ENCODE peak calls at places on chromosome 18, in seven cellular contexts. One of them, this sample, is unnamed.

GRCh38 chr18:79738565-79739439 is 58.9 kb upstream of the KCNG2 start:
- DNase-seq in suprapubic skin: peak; percentile 77
- DNase-seq in right lobe of liver: no peak
- DNase-seq in testis: no peak
- DNase-seq in adrenal gland: no peak
- DNase-seq in lung: no peak
- DNase-seq in pancreas: peak; percentile 35
- DNase-seq in this sample: no peak

GRCh38 chr18:58911241-58911640 is 46.6 kb downstream of the ZNF532 start:
- DNase-seq in suprapubic skin: no peak
- DNase-seq in right lobe of liver: no peak
- DNase-seq in testis: no peak
- DNase-seq in adrenal gland: no peak
- DNase-seq in lung: no peak
- DNase-seq in pancreas: no peak
- DNase-seq in this sample: no peak

GRCh38 chr18:76412010-76412817 is 82.8 kb downstream of the ZNF516 start:
- DNase-seq in suprapubic skin: no peak
- DNase-seq in right lobe of liver: no peak
- DNase-seq in testis: no peak
- DNase-seq in adrenal gland: peak; percentile 61
- DNase-seq in lung: no peak
- DNase-seq in pancreas: no peak
- DNase-seq in this sample: no peak

GRCh38 chr18:70416496-70416895 is 127.7 kb downstream of the SOCS6 start:
- DNase-seq in suprapubic skin: no peak
- DNase-seq in right lobe of liver: no peak
- DNase-seq in testis: peak; percentile 25
- DNase-seq in adrenal gland: no peak
- DNase-seq in lung: no peak
- DNase-seq in pancreas: no peak
- DNase-seq in this sample: no peak

GRCh38 chr18:46343940-46344372 is 239.8 kb downstream of the HAUS1 start:
- DNase-seq in suprapubic skin: no peak
- DNase-seq in right lobe of liver: peak; percentile 44
- DNase-seq in testis: no peak
- DNase-seq in adrenal gland: no peak
- DNase-seq in lung: peak; percentile 33
- DNase-seq in pancreas: no peak
- DNase-seq in this sample: no peak

GRCh38 chr18:50401888-50402287 is 27.0 kb downstream of the SKA1 start:
- DNase-seq in suprapubic skin: no peak
- DNase-seq in right lobe of liver: peak; percentile 76
- DNase-seq in testis: peak; percentile 88
- DNase-seq in adrenal gland: peak; percentile 97
- DNase-seq in lung: peak; percentile 49
- DNase-seq in pancreas: peak; percentile 98
- DNase-seq in this sample: peak; percentile 35

GRCh38 chr18:21004721-21005120 is 106.9 kb downstream of the ROCK1 start:
- DNase-seq in suprapubic skin: no peak
- DNase-seq in right lobe of liver: no peak
- DNase-seq in testis: no peak
- DNase-seq in adrenal gland: peak; percentile 29
- DNase-seq in lung: no peak
- DNase-seq in pancreas: no peak
- DNase-seq in this sample: no peak

GRCh38 chr18:41751161-41751560 is 203.9 kb upstream of the PIK3C3 start:
- DNase-seq in suprapubic skin: no peak
- DNase-seq in right lobe of liver: no peak
- DNase-seq in testis: no peak
- DNase-seq in adrenal gland: no peak
- DNase-seq in lung: no peak
- DNase-seq in pancreas: no peak
- DNase-seq in this sample: no peak

GRCh38 chr18:33115917-33116316 is 324.6 kb downstream of the CCDC178 start:
- DNase-seq in suprapubic skin: no peak
- DNase-seq in right lobe of liver: no peak
- DNase-seq in testis: no peak
- DNase-seq in adrenal gland: no peak
- DNase-seq in lung: no peak
- DNase-seq in pancreas: no peak
- DNase-seq in this sample: no peak

GRCh38 chr18:21538230-21538629 is 62.3 kb downstream of the ESCO1 start:
- DNase-seq in suprapubic skin: no peak
- DNase-seq in right lobe of liver: no peak
- DNase-seq in testis: no peak
- DNase-seq in adrenal gland: no peak
- DNase-seq in lung: no peak
- DNase-seq in pancreas: no peak
- DNase-seq in this sample: no peak

GRCh38 chr18:48951448-48952286 is 902 bp upstream of the SMAD7 start:
- DNase-seq in suprapubic skin: peak; percentile 90
- DNase-seq in right lobe of liver: peak; percentile 92
- DNase-seq in testis: peak; percentile 86
- DNase-seq in adrenal gland: peak; percentile 91
- DNase-seq in lung: peak; percentile 84
- DNase-seq in pancreas: peak; percentile 91
- DNase-seq in this sample: peak; percentile 90

GRCh38 chr18:24560511-24560981 is 100.1 kb downstream of the HRH4 start:
- DNase-seq in suprapubic skin: no peak
- DNase-seq in right lobe of liver: no peak
- DNase-seq in testis: no peak
- DNase-seq in adrenal gland: no peak
- DNase-seq in lung: peak; percentile 42
- DNase-seq in pancreas: no peak
- DNase-seq in this sample: no peak

GRCh38 chr18:12839057-12839525 is 44.9 kb downstream of the PTPN2 start:
- DNase-seq in suprapubic skin: no peak
- DNase-seq in right lobe of liver: no peak
- DNase-seq in testis: no peak
- DNase-seq in adrenal gland: no peak
- DNase-seq in lung: no peak
- DNase-seq in pancreas: no peak
- DNase-seq in this sample: no peak

GRCh38 chr18:48749768-48750167 is 201.0 kb downstream of the SMAD7 start:
- DNase-seq in suprapubic skin: peak; percentile 83
- DNase-seq in right lobe of liver: peak; percentile 24
- DNase-seq in testis: peak; percentile 41
- DNase-seq in adrenal gland: no peak
- DNase-seq in lung: no peak
- DNase-seq in pancreas: no peak
- DNase-seq in this sample: peak; percentile 67

GRCh38 chr18:35495821-35496368 is 1.9 kb downstream of the INO80C start:
- DNase-seq in suprapubic skin: no peak
- DNase-seq in right lobe of liver: no peak
- DNase-seq in testis: no peak
- DNase-seq in adrenal gland: no peak
- DNase-seq in lung: no peak
- DNase-seq in pancreas: no peak
- DNase-seq in this sample: no peak

GRCh38 chr18:9689253-9689652 is 18.8 kb upstream of the RAB31 start:
- DNase-seq in suprapubic skin: no peak
- DNase-seq in right lobe of liver: no peak
- DNase-seq in testis: no peak
- DNase-seq in adrenal gland: no peak
- DNase-seq in lung: no peak
- DNase-seq in pancreas: no peak
- DNase-seq in this sample: no peak

GRCh38 chr18:37836071-37836470 is 270.5 kb upstream of the CELF4 start:
- DNase-seq in suprapubic skin: no peak
- DNase-seq in right lobe of liver: no peak
- DNase-seq in testis: no peak
- DNase-seq in adrenal gland: no peak
- DNase-seq in lung: no peak
- DNase-seq in pancreas: no peak
- DNase-seq in this sample: no peak

GRCh38 chr18:61991201-61991600 is 98.4 kb upstream of the RNF152 start:
- DNase-seq in suprapubic skin: no peak
- DNase-seq in right lobe of liver: no peak
- DNase-seq in testis: no peak
- DNase-seq in adrenal gland: no peak
- DNase-seq in lung: no peak
- DNase-seq in pancreas: no peak
- DNase-seq in this sample: no peak

GRCh38 chr18:36181386-36181785 is 5.9 kb upstream of the MOCOS start:
- DNase-seq in suprapubic skin: no peak
- DNase-seq in right lobe of liver: no peak
- DNase-seq in testis: no peak
- DNase-seq in adrenal gland: no peak
- DNase-seq in lung: no peak
- DNase-seq in pancreas: no peak
- DNase-seq in this sample: no peak

GRCh38 chr18:76721207-76721996 is 101.0 kb upstream of the ZNF236 start:
- DNase-seq in suprapubic skin: no peak
- DNase-seq in right lobe of liver: no peak
- DNase-seq in testis: no peak
- DNase-seq in adrenal gland: no peak
- DNase-seq in lung: no peak
- DNase-seq in pancreas: no peak
- DNase-seq in this sample: no peak

DNA sequence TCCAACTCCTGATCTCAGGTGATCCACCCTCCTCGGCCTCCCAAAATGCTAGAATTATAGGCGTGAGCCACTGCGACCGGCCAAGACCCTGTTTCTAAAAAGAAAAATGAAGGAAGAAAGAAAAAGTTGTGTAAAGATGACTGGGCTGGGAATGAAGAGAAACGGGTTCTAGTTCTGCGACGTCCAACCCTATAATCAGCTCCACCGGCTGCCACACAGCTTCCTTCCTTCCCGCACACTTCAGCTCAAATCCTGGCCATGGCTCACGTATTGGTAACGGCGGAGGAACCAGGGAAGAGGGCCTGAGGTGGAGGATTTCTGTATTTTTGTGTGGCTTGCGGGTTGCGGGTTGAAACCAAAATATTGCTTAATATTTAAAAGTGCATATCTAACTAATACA is 88.1 kb downstream of the MYL12B start:
- DNase-seq in suprapubic skin: no peak
- DNase-seq in right lobe of liver: no peak
- DNase-seq in testis: no peak
- DNase-seq in adrenal gland: no peak
- DNase-seq in lung: no peak
- DNase-seq in pancreas: no peak
- DNase-seq in this sample: no peak
- H3K27ac ChIP-seq in suprapubic skin: no peak overlapping the region
- H3K27ac ChIP-seq in right lobe of liver: no peak overlapping the region
- H3K27ac ChIP-seq in testis: no peak overlapping the region
- H3K27ac ChIP-seq in adrenal gland: no peak overlapping the region
- H3K27ac ChIP-seq in lung: no peak overlapping the region
- H3K27ac ChIP-seq in pancreas: no peak overlapping the region
- H3K27ac ChIP-seq in this sample: no peak overlapping the region

GRCh38 chr18:11176416-11176815 is 27.0 kb upstream of the PIEZO2 start:
- DNase-seq in suprapubic skin: no peak
- DNase-seq in right lobe of liver: no peak
- DNase-seq in testis: no peak
- DNase-seq in adrenal gland: no peak
- DNase-seq in lung: no peak
- DNase-seq in pancreas: no peak
- DNase-seq in this sample: no peak

GRCh38 chr18:11177382-11177781 is 28.0 kb upstream of the PIEZO2 start:
- DNase-seq in suprapubic skin: no peak
- DNase-seq in right lobe of liver: no peak
- DNase-seq in testis: no peak
- DNase-seq in adrenal gland: no peak
- DNase-seq in lung: no peak
- DNase-seq in pancreas: no peak
- DNase-seq in this sample: no peak

GRCh38 chr18:11178951-11179549 is 29.7 kb upstream of the PIEZO2 start:
- DNase-seq in suprapubic skin: peak; percentile 85
- DNase-seq in right lobe of liver: no peak
- DNase-seq in testis: no peak
- DNase-seq in adrenal gland: no peak
- DNase-seq in lung: no peak
- DNase-seq in pancreas: no peak
- DNase-seq in this sample: peak; percentile 42

GRCh38 chr18:11179959-11180519 is 30.7 kb upstream of the PIEZO2 start:
- DNase-seq in suprapubic skin: no peak
- DNase-seq in right lobe of liver: no peak
- DNase-seq in testis: no peak
- DNase-seq in adrenal gland: no peak
- DNase-seq in lung: no peak
- DNase-seq in pancreas: no peak
- DNase-seq in this sample: no peak

GRCh38 chr18:11175266-11175947 is 26.0 kb upstream of the PIEZO2 start:
- DNase-seq in suprapubic skin: no peak
- DNase-seq in right lobe of liver: no peak
- DNase-seq in testis: no peak
- DNase-seq in adrenal gland: no peak
- DNase-seq in lung: no peak
- DNase-seq in pancreas: no peak
- DNase-seq in this sample: no peak
- H3K4me3 ChIP-seq in suprapubic skin: no peak overlapping the region
- H3K4me3 ChIP-seq in right lobe of liver: no peak overlapping the region
- H3K4me3 ChIP-seq in testis: no peak overlapping the region
- H3K4me3 ChIP-seq in adrenal gland: no peak overlapping the region
- H3K4me3 ChIP-seq in lung: no peak overlapping the region
- H3K4me3 ChIP-seq in pancreas: no peak overlapping the region
- H3K4me3 ChIP-seq in this sample: no peak overlapping the region

GRCh38 chr18:26772691-26773090 is 92.8 kb downstream of the AQP4 start:
- DNase-seq in suprapubic skin: no peak
- DNase-seq in right lobe of liver: no peak
- DNase-seq in testis: no peak
- DNase-seq in adrenal gland: no peak
- DNase-seq in lung: no peak
- DNase-seq in pancreas: no peak
- DNase-seq in this sample: no peak

GRCh38 chr18:26780520-26781325 is 84.8 kb downstream of the AQP4 start:
- DNase-seq in suprapubic skin: no peak
- DNase-seq in right lobe of liver: no peak
- DNase-seq in testis: no peak
- DNase-seq in adrenal gland: no peak
- DNase-seq in lung: no peak
- DNase-seq in pancreas: no peak
- DNase-seq in this sample: no peak

GRCh38 chr18:26777316-26778053 is 88.0 kb downstream of the AQP4 start:
- DNase-seq in suprapubic skin: no peak
- DNase-seq in right lobe of liver: no peak
- DNase-seq in testis: no peak
- DNase-seq in adrenal gland: no peak
- DNase-seq in lung: no peak
- DNase-seq in pancreas: no peak
- DNase-seq in this sample: no peak

GRCh38 chr18:26778054-26778393 is 87.5 kb downstream of the AQP4 start:
- DNase-seq in suprapubic skin: no peak
- DNase-seq in right lobe of liver: no peak
- DNase-seq in testis: no peak
- DNase-seq in adrenal gland: no peak
- DNase-seq in lung: no peak
- DNase-seq in pancreas: no peak
- DNase-seq in this sample: no peak
- TF ChIP-seq CTCF in suprapubic skin: no peak
- TF ChIP-seq CTCF in right lobe of liver: no peak
- TF ChIP-seq CTCF in testis: no peak
- TF ChIP-seq CTCF in adrenal gland: no peak
- TF ChIP-seq CTCF in lung: no peak
- TF ChIP-seq CTCF in pancreas: no peak
- TF ChIP-seq CTCF in this sample: no peak

DNA sequence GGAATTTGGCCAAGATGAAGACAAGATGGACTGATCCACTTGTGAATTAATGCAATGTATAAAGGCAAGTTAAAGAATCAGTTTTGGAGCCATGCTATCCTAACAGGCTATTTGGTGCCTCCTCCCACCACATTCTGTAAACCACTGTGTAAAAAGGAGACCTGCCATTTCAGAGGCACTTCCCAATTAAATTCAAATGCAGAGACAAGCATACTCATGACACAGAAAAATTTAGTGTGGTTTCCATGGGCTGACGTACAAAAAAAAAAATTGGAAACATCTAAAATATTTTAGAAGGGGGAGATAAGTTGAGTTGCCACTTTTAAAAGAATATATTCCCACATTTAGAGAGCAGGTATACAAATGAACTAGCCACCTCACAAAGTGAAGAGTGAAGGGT is 112.1 kb downstream of the TCF4 start:
- DNase-seq in suprapubic skin: no peak
- DNase-seq in right lobe of liver: no peak
- DNase-seq in testis: no peak
- DNase-seq in adrenal gland: no peak
- DNase-seq in lung: no peak
- DNase-seq in pancreas: no peak
- DNase-seq in this sample: no peak
- H3K27ac ChIP-seq in suprapubic skin: no peak overlapping the region
- H3K27ac ChIP-seq in right lobe of liver: no peak overlapping the region
- H3K27ac ChIP-seq in testis: no peak overlapping the region
- H3K27ac ChIP-seq in adrenal gland: no peak overlapping the region
- H3K27ac ChIP-seq in lung: no peak overlapping the region
- H3K27ac ChIP-seq in pancreas: no peak overlapping the region
- H3K27ac ChIP-seq in this sample: no peak overlapping the region

This sample was measured in ovary.